ENCODE peak calls at places on chromosomes 5 and 9, in five cellular contexts. One of them, this sample, is unnamed. For H3K36me3, the result is how much of the 10 kb centered on the place peaks cover.

GRCh38 chr5:139646912-139647391 is 1.2 kb upstream of the CXXC5 start:
- DNase-seq in sigmoid colon: peak
- DNase-seq in heart left ventricle: no peak
- DNase-seq in prostate gland: no peak
- DNase-seq in PC-3: no peak
- DNase-seq in this sample: peak

GRCh38 chr5:176877793-176878331 is 21.3 kb downstream of the HK3 start:
- DNase-seq in prostate gland: no peak
- DNase-seq in sigmoid colon: no peak
- DNase-seq in heart left ventricle: no peak
- DNase-seq in PC-3: no peak
- DNase-seq in this sample: no peak

GRCh38 chr5:172793577-172794488 is 22.8 kb upstream of the DUSP1 start:
- DNase-seq in sigmoid colon: peak
- DNase-seq in PC-3: peak
- DNase-seq in heart left ventricle: no peak
- DNase-seq in prostate gland: no peak
- DNase-seq in this sample: no peak

GRCh38 chr5:15003511-15003920 is 131.9 kb upstream of the ANKH start:
- DNase-seq in prostate gland: peak
- DNase-seq in PC-3: peak
- DNase-seq in sigmoid colon: peak
- DNase-seq in heart left ventricle: peak
- DNase-seq in this sample: peak

GRCh38 chr5:31196309-31196708 is 2.8 kb downstream of the CDH6 start:
- DNase-seq in sigmoid colon: no peak
- DNase-seq in prostate gland: no peak
- DNase-seq in PC-3: peak
- DNase-seq in heart left ventricle: no peak
- DNase-seq in this sample: peak

GRCh38 chr5:39264528-39264927 is 45.2 kb upstream of the FYB1 start:
- DNase-seq in prostate gland: no peak
- DNase-seq in heart left ventricle: no peak
- DNase-seq in sigmoid colon: no peak
- DNase-seq in PC-3: no peak
- DNase-seq in this sample: no peak

GRCh38 chr5:96934695-96935555 is 955 bp upstream of the LNPEP start:
- DNase-seq in heart left ventricle: peak
- DNase-seq in PC-3: peak
- DNase-seq in prostate gland: peak
- DNase-seq in sigmoid colon: peak
- DNase-seq in this sample: peak

GRCh38 chr5:119229950-119230349 is 125.9 kb upstream of the TNFAIP8 start:
- DNase-seq in prostate gland: no peak
- DNase-seq in sigmoid colon: no peak
- DNase-seq in PC-3: peak
- DNase-seq in heart left ventricle: no peak
- DNase-seq in this sample: no peak

GRCh38 chr9:12774861-12775367 is at the start of gene LURAP1L:
- DNase-seq in heart left ventricle: peak
- DNase-seq in PC-3: peak
- DNase-seq in sigmoid colon: peak
- DNase-seq in prostate gland: peak
- DNase-seq in this sample: peak

GRCh38 chr9:95507456-95508241 is 9.1 kb downstream of the PTCH1 start:
- DNase-seq in prostate gland: peak
- DNase-seq in PC-3: peak
- DNase-seq in heart left ventricle: peak
- DNase-seq in sigmoid colon: peak
- DNase-seq in this sample: peak

GRCh38 chr9:72807765-72808445 is 144.9 kb downstream of the ALDH1A1 start:
- DNase-seq in heart left ventricle: no peak
- DNase-seq in PC-3: peak
- DNase-seq in prostate gland: no peak
- DNase-seq in sigmoid colon: no peak
- DNase-seq in this sample: no peak

GRCh38 chr9:132154925-132155324 is 6.9 kb upstream of the NTNG2 start:
- DNase-seq in prostate gland: no peak
- DNase-seq in heart left ventricle: no peak
- DNase-seq in PC-3: no peak
- DNase-seq in sigmoid colon: no peak
- DNase-seq in this sample: no peak

GRCh38 chr5:154648706-154649105 is 106.5 kb upstream of the LARP1 start:
- DNase-seq in sigmoid colon: no peak
- DNase-seq in PC-3: no peak
- DNase-seq in prostate gland: no peak
- DNase-seq in heart left ventricle: no peak
- DNase-seq in this sample: no peak

GRCh38 chr9:25724424-25724823 is 46.2 kb upstream of the TUSC1 start:
- DNase-seq in prostate gland: no peak
- DNase-seq in sigmoid colon: no peak
- DNase-seq in heart left ventricle: no peak
- DNase-seq in PC-3: peak
- DNase-seq in this sample: no peak

GRCh38 chr9:136733611-136734010 is 9.1 kb downstream of the LCN10 start:
- DNase-seq in PC-3: no peak
- DNase-seq in prostate gland: no peak
- DNase-seq in sigmoid colon: no peak
- DNase-seq in heart left ventricle: no peak
- DNase-seq in this sample: no peak

GRCh38 chr5:109192543-109193281 is 217.1 kb downstream of the PJA2 start:
- DNase-seq in heart left ventricle: no peak
- DNase-seq in sigmoid colon: no peak
- DNase-seq in PC-3: no peak
- DNase-seq in prostate gland: no peak
- DNase-seq in this sample: no peak

GRCh38 chr5:42636425-42636824 is 120.2 kb upstream of the CCDC152 start:
- DNase-seq in heart left ventricle: no peak
- DNase-seq in sigmoid colon: no peak
- DNase-seq in PC-3: peak
- DNase-seq in prostate gland: no peak
- DNase-seq in this sample: no peak

GRCh38 chr5:160957312-160957711 is 105.3 kb upstream of the ATP10B start:
- DNase-seq in PC-3: no peak
- DNase-seq in heart left ventricle: no peak
- DNase-seq in sigmoid colon: no peak
- DNase-seq in prostate gland: no peak
- DNase-seq in this sample: no peak

GRCh38 chr9:125233678-125234077 is 7.5 kb downstream of the HSPA5 start:
- DNase-seq in sigmoid colon: no peak
- DNase-seq in prostate gland: no peak
- DNase-seq in PC-3: peak
- DNase-seq in heart left ventricle: no peak
- DNase-seq in this sample: no peak

GRCh38 chr9:127846451-127847154 is 7.9 kb downstream of the ENG start:
- DNase-seq in prostate gland: no peak
- DNase-seq in heart left ventricle: peak
- DNase-seq in sigmoid colon: no peak
- DNase-seq in PC-3: no peak
- DNase-seq in this sample: no peak

GRCh38 chr5:84403773-84404172 is 19.1 kb upstream of the EDIL3 start:
- DNase-seq in sigmoid colon: no peak
- DNase-seq in PC-3: peak
- DNase-seq in heart left ventricle: no peak
- DNase-seq in prostate gland: no peak
- DNase-seq in this sample: no peak

GRCh38 chr5:122430328-122430586 is 118.2 kb downstream of the SNCAIP start:
- DNase-seq in heart left ventricle: no peak
- DNase-seq in PC-3: no peak
- DNase-seq in prostate gland: no peak
- DNase-seq in sigmoid colon: no peak
- DNase-seq in this sample: no peak

GRCh38 chr5:94471496-94471895 is 146.9 kb downstream of the KIAA0825 start:
- DNase-seq in prostate gland: no peak
- DNase-seq in PC-3: no peak
- DNase-seq in heart left ventricle: no peak
- DNase-seq in sigmoid colon: no peak
- DNase-seq in this sample: no peak

GRCh38 chr9:112072721-112073553 is 102.2 kb downstream of the SUSD1 start:
- DNase-seq in heart left ventricle: no peak
- DNase-seq in prostate gland: no peak
- DNase-seq in sigmoid colon: no peak
- DNase-seq in PC-3: peak
- DNase-seq in this sample: no peak

GRCh38 chr5:58505971-58506640 is 14.9 kb downstream of the GAPT start:
- DNase-seq in PC-3: no peak
- DNase-seq in prostate gland: no peak
- DNase-seq in sigmoid colon: no peak
- DNase-seq in heart left ventricle: no peak
- DNase-seq in this sample: no peak

GRCh38 chr9:92407818-92408217 is 3.4 kb upstream of the OGN start:
- DNase-seq in PC-3: no peak
- DNase-seq in prostate gland: no peak
- DNase-seq in heart left ventricle: no peak
- DNase-seq in sigmoid colon: no peak
- DNase-seq in this sample: no peak

GRCh38 chr5:159440235-159440634 is 109.9 kb upstream of the IL12B start:
- DNase-seq in PC-3: no peak
- DNase-seq in prostate gland: no peak
- DNase-seq in sigmoid colon: no peak
- DNase-seq in heart left ventricle: no peak
- DNase-seq in this sample: no peak
- TF ChIP-seq CTCF in PC-3: no peak
- TF ChIP-seq CTCF in prostate gland: no peak
- TF ChIP-seq CTCF in sigmoid colon: no peak
- TF ChIP-seq CTCF in heart left ventricle: no peak
- TF ChIP-seq CTCF in this sample: no peak

DNA sequence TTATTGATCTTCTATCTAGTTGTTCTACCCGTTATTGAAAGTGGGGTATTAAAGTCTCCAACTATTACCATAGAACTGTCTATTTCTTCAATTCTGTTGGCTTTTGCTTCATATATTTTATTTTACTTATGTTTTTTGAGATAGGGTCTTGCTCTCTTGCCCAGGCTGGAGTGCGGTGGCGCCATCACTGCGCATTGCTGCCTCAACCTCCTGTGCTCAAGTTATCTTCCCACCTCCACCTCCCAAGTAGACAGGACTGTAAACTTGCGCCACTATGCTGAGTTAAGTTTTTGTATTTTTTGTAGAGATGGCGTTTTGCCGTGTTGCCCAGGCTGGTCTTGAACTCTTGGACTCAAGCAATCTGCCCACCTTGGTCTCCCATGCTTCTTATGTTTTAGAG is 16.2 kb downstream of the SNAPC3 start:
- DNase-seq in PC-3: no peak
- DNase-seq in sigmoid colon: no peak
- DNase-seq in prostate gland: no peak
- DNase-seq in heart left ventricle: no peak
- DNase-seq in this sample: no peak
- H3K36me3 ChIP-seq in PC-3: under half
- H3K36me3 ChIP-seq in sigmoid colon: under half
- H3K36me3 ChIP-seq in prostate gland: under half
- H3K36me3 ChIP-seq in heart left ventricle: half or more
- H3K36me3 ChIP-seq in this sample: under half

GRCh38 chr5:137207023-137207760 is 291.9 kb downstream of the SPOCK1 start:
- DNase-seq in sigmoid colon: no peak
- DNase-seq in PC-3: no peak
- DNase-seq in heart left ventricle: no peak
- DNase-seq in prostate gland: no peak
- DNase-seq in this sample: no peak

GRCh38 chr5:137205237-137205636 is 293.9 kb downstream of the SPOCK1 start:
- DNase-seq in sigmoid colon: no peak
- DNase-seq in heart left ventricle: no peak
- DNase-seq in prostate gland: no peak
- DNase-seq in PC-3: peak
- DNase-seq in this sample: no peak

GRCh38 chr5:137203011-137203632 is 296.0 kb downstream of the SPOCK1 start:
- DNase-seq in PC-3: no peak
- DNase-seq in heart left ventricle: no peak
- DNase-seq in prostate gland: no peak
- DNase-seq in sigmoid colon: no peak
- DNase-seq in this sample: no peak

GRCh38 chr5:137209232-137209810 is 289.8 kb downstream of the SPOCK1 start:
- DNase-seq in PC-3: no peak
- DNase-seq in sigmoid colon: no peak
- DNase-seq in heart left ventricle: no peak
- DNase-seq in prostate gland: no peak
- DNase-seq in this sample: no peak

DNA sequence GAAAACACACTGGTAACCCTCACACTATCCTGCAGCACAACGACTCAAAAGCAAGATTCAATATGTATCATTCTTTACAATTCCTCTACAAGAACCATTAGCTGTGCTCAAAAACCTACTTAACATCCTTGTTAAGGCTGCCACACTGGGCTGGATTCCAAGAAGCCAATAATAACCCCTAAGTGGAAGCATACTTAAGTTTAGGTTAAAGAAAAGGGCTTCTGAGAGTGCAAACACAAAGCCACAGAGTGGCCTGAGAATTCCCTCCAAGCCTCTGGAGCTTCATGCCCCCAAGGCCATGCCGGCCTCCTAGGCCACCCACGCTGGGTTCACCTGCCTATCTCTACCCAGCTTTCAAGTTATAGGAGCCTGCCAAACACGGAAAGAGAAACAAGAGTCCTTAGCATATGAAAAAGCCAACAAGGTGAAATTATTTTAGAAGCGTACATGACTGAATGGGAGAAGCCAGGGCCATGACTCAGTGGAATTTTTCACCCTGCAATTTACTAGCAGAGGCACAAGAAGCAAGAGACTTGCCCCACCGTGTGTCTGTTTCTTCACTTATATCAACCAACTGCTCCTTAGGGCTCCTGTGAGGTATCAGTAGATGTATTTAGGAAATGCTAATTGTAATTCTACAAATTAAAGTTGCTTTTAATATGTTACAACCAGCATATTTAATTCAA is 293.0 kb downstream of the SPOCK1 start:
- DNase-seq in heart left ventricle: no peak
- DNase-seq in prostate gland: no peak
- DNase-seq in PC-3: no peak
- DNase-seq in sigmoid colon: no peak
- DNase-seq in this sample: peak
- TF ChIP-seq CTCF in heart left ventricle: no peak
- TF ChIP-seq CTCF in prostate gland: no peak
- TF ChIP-seq CTCF in PC-3: no peak
- TF ChIP-seq CTCF in sigmoid colon: no peak
- TF ChIP-seq CTCF in this sample: no peak

GRCh38 chr9:108913391-108913790 is 20.5 kb downstream of the ELP1 start:
- DNase-seq in sigmoid colon: no peak
- DNase-seq in prostate gland: no peak
- DNase-seq in heart left ventricle: no peak
- DNase-seq in PC-3: no peak
- DNase-seq in this sample: no peak

GRCh38 chr9:108910402-108910801 is 23.5 kb downstream of the ELP1 start:
- DNase-seq in sigmoid colon: no peak
- DNase-seq in heart left ventricle: no peak
- DNase-seq in prostate gland: no peak
- DNase-seq in PC-3: no peak
- DNase-seq in this sample: no peak

GRCh38 chr9:108911820-108912219 is 22.1 kb downstream of the ELP1 start:
- DNase-seq in PC-3: no peak
- DNase-seq in prostate gland: no peak
- DNase-seq in sigmoid colon: no peak
- DNase-seq in heart left ventricle: no peak
- DNase-seq in this sample: no peak

DNA sequence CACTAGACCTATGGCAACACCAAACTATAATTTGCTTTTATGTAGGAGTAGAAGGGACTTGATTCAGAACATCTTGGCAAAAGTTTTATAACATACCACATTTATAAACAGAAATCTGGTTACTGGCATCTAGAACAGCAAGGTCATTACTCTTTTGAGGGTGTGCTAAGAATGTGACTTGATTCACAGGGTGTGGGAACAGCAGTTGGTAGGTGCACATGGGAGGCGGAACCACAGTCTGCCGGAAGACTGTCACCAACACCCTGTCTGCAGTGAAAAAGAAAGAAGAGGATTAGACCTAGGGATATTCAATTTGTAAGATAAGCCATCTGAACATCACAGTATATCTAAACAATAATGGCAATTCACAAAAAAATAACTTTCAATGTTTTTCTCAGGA is 23.0 kb downstream of the ELP1 start:
- DNase-seq in heart left ventricle: no peak
- DNase-seq in PC-3: no peak
- DNase-seq in sigmoid colon: no peak
- DNase-seq in prostate gland: no peak
- DNase-seq in this sample: no peak
- H3K36me3 ChIP-seq in heart left ventricle: half or more
- H3K36me3 ChIP-seq in PC-3: under half
- H3K36me3 ChIP-seq in sigmoid colon: under half
- H3K36me3 ChIP-seq in prostate gland: under half
- H3K36me3 ChIP-seq in this sample: under half

This sample was measured in thyroid gland.